ENCODE peak calls at places on chromosomes 13 and 19, in seven cellular contexts. One of them, this sample, is unnamed.

GRCh38 chr13:48353590-48353989 is 50.0 kb downstream of the RB1 start:
- DNase-seq in activated CD4-positive, alpha-beta T cell treated with anti-CD3 and anti-CD28 coated beads for 1 hour: no peak
- DNase-seq in foreskin fibroblast: no peak
- DNase-seq in effector memory CD4-positive, alpha-beta T cell: no peak
- DNase-seq in GM23248: no peak
- DNase-seq in nephron progenitor cell: no peak
- DNase-seq in lung: no peak
- DNase-seq in this sample: no peak

GRCh38 chr13:35460061-35460460 is 16.4 kb downstream of the MAB21L1 start:
- DNase-seq in activated CD4-positive, alpha-beta T cell treated with anti-CD3 and anti-CD28 coated beads for 1 hour: no peak
- DNase-seq in foreskin fibroblast: peak
- DNase-seq in effector memory CD4-positive, alpha-beta T cell: no peak
- DNase-seq in GM23248: peak
- DNase-seq in nephron progenitor cell: no peak
- DNase-seq in lung: no peak
- DNase-seq in this sample: no peak

GRCh38 chr13:22028831-22029230 is 358.0 kb downstream of the FGF9 start:
- DNase-seq in activated CD4-positive, alpha-beta T cell treated with anti-CD3 and anti-CD28 coated beads for 1 hour: no peak
- DNase-seq in foreskin fibroblast: no peak
- DNase-seq in effector memory CD4-positive, alpha-beta T cell: no peak
- DNase-seq in GM23248: no peak
- DNase-seq in nephron progenitor cell: no peak
- DNase-seq in lung: no peak
- DNase-seq in this sample: no peak

GRCh38 chr13:111973186-111974064 is 93.5 kb upstream of the SOX1 start:
- DNase-seq in activated CD4-positive, alpha-beta T cell treated with anti-CD3 and anti-CD28 coated beads for 1 hour: no peak
- DNase-seq in foreskin fibroblast: no peak
- DNase-seq in effector memory CD4-positive, alpha-beta T cell: no peak
- DNase-seq in GM23248: no peak
- DNase-seq in nephron progenitor cell: no peak
- DNase-seq in lung: no peak
- DNase-seq in this sample: no peak

GRCh38 chr19:43562698-43563241 is 12.6 kb downstream of the XRCC1 start:
- DNase-seq in activated CD4-positive, alpha-beta T cell treated with anti-CD3 and anti-CD28 coated beads for 1 hour: peak
- DNase-seq in foreskin fibroblast: peak
- DNase-seq in effector memory CD4-positive, alpha-beta T cell: peak
- DNase-seq in GM23248: peak
- DNase-seq in nephron progenitor cell: no peak
- DNase-seq in lung: peak
- DNase-seq in this sample: no peak

GRCh38 chr19:35125270-35125717 is 9.6 kb downstream of the LGI4 start:
- DNase-seq in activated CD4-positive, alpha-beta T cell treated with anti-CD3 and anti-CD28 coated beads for 1 hour: no peak
- DNase-seq in foreskin fibroblast: no peak
- DNase-seq in effector memory CD4-positive, alpha-beta T cell: no peak
- DNase-seq in GM23248: no peak
- DNase-seq in nephron progenitor cell: no peak
- DNase-seq in lung: no peak
- DNase-seq in this sample: no peak

GRCh38 chr13:39603424-39603947 is 493 bp upstream of the LHFPL6 start:
- DNase-seq in activated CD4-positive, alpha-beta T cell treated with anti-CD3 and anti-CD28 coated beads for 1 hour: no peak
- DNase-seq in foreskin fibroblast: peak
- DNase-seq in effector memory CD4-positive, alpha-beta T cell: no peak
- DNase-seq in GM23248: peak
- DNase-seq in nephron progenitor cell: peak
- DNase-seq in lung: peak
- DNase-seq in this sample: peak

GRCh38 chr19:29539131-29539530 is 13.3 kb downstream of the VSTM2B start:
- DNase-seq in activated CD4-positive, alpha-beta T cell treated with anti-CD3 and anti-CD28 coated beads for 1 hour: no peak
- DNase-seq in foreskin fibroblast: no peak
- DNase-seq in effector memory CD4-positive, alpha-beta T cell: no peak
- DNase-seq in GM23248: no peak
- DNase-seq in nephron progenitor cell: no peak
- DNase-seq in lung: no peak
- DNase-seq in this sample: no peak

GRCh38 chr19:15672580-15673175 is at the start of gene CYP4F12:
- DNase-seq in activated CD4-positive, alpha-beta T cell treated with anti-CD3 and anti-CD28 coated beads for 1 hour: peak
- DNase-seq in foreskin fibroblast: peak
- DNase-seq in effector memory CD4-positive, alpha-beta T cell: no peak
- DNase-seq in GM23248: peak
- DNase-seq in nephron progenitor cell: no peak
- DNase-seq in lung: peak
- DNase-seq in this sample: no peak

GRCh38 chr19:4066176-4066606 is 508 bp downstream of the ZBTB7A start:
- DNase-seq in activated CD4-positive, alpha-beta T cell treated with anti-CD3 and anti-CD28 coated beads for 1 hour: peak
- DNase-seq in foreskin fibroblast: no peak
- DNase-seq in effector memory CD4-positive, alpha-beta T cell: no peak
- DNase-seq in GM23248: no peak
- DNase-seq in nephron progenitor cell: peak
- DNase-seq in lung: no peak
- DNase-seq in this sample: peak

GRCh38 chr19:34314437-34315313 is 50.3 kb upstream of the GPI start:
- DNase-seq in activated CD4-positive, alpha-beta T cell treated with anti-CD3 and anti-CD28 coated beads for 1 hour: no peak
- DNase-seq in foreskin fibroblast: no peak
- DNase-seq in effector memory CD4-positive, alpha-beta T cell: no peak
- DNase-seq in GM23248: no peak
- DNase-seq in nephron progenitor cell: no peak
- DNase-seq in lung: no peak
- DNase-seq in this sample: no peak

GRCh38 chr19:46173886-46174475 is 25.9 kb downstream of the IGFL2 start:
- DNase-seq in activated CD4-positive, alpha-beta T cell treated with anti-CD3 and anti-CD28 coated beads for 1 hour: no peak
- DNase-seq in foreskin fibroblast: no peak
- DNase-seq in effector memory CD4-positive, alpha-beta T cell: no peak
- DNase-seq in GM23248: no peak
- DNase-seq in nephron progenitor cell: no peak
- DNase-seq in lung: peak
- DNase-seq in this sample: peak

GRCh38 chr19:7916137-7916907 is 1.7 kb downstream of the TGFBR3L start:
- DNase-seq in activated CD4-positive, alpha-beta T cell treated with anti-CD3 and anti-CD28 coated beads for 1 hour: no peak
- DNase-seq in foreskin fibroblast: peak
- DNase-seq in effector memory CD4-positive, alpha-beta T cell: peak
- DNase-seq in GM23248: peak
- DNase-seq in nephron progenitor cell: peak
- DNase-seq in lung: no peak
- DNase-seq in this sample: peak

GRCh38 chr13:28219408-28220099 is 81.2 kb downstream of the PAN3 start:
- DNase-seq in activated CD4-positive, alpha-beta T cell treated with anti-CD3 and anti-CD28 coated beads for 1 hour: no peak
- DNase-seq in foreskin fibroblast: no peak
- DNase-seq in effector memory CD4-positive, alpha-beta T cell: no peak
- DNase-seq in GM23248: no peak
- DNase-seq in nephron progenitor cell: no peak
- DNase-seq in lung: no peak
- DNase-seq in this sample: no peak

GRCh38 chr13:47484564-47484963 is 516.5 kb downstream of the SUCLA2 start:
- DNase-seq in activated CD4-positive, alpha-beta T cell treated with anti-CD3 and anti-CD28 coated beads for 1 hour: no peak
- DNase-seq in foreskin fibroblast: peak
- DNase-seq in effector memory CD4-positive, alpha-beta T cell: no peak
- DNase-seq in GM23248: peak
- DNase-seq in nephron progenitor cell: no peak
- DNase-seq in lung: no peak
- DNase-seq in this sample: no peak

GRCh38 chr13:51643114-51643881 is 59.0 kb downstream of the WDFY2 start:
- DNase-seq in activated CD4-positive, alpha-beta T cell treated with anti-CD3 and anti-CD28 coated beads for 1 hour: no peak
- DNase-seq in foreskin fibroblast: peak
- DNase-seq in effector memory CD4-positive, alpha-beta T cell: no peak
- DNase-seq in GM23248: peak
- DNase-seq in nephron progenitor cell: no peak
- DNase-seq in lung: no peak
- DNase-seq in this sample: no peak

GRCh38 chr19:44303976-44304568 is 753 bp downstream of the ZNF235 start:
- DNase-seq in activated CD4-positive, alpha-beta T cell treated with anti-CD3 and anti-CD28 coated beads for 1 hour: no peak
- DNase-seq in foreskin fibroblast: peak
- DNase-seq in effector memory CD4-positive, alpha-beta T cell: no peak
- DNase-seq in GM23248: peak
- DNase-seq in nephron progenitor cell: peak
- DNase-seq in lung: no peak
- DNase-seq in this sample: peak

GRCh38 chr13:99659234-99659633 is 158.0 kb downstream of the TM9SF2 start:
- DNase-seq in activated CD4-positive, alpha-beta T cell treated with anti-CD3 and anti-CD28 coated beads for 1 hour: no peak
- DNase-seq in foreskin fibroblast: no peak
- DNase-seq in effector memory CD4-positive, alpha-beta T cell: no peak
- DNase-seq in GM23248: no peak
- DNase-seq in nephron progenitor cell: no peak
- DNase-seq in lung: no peak
- DNase-seq in this sample: no peak

GRCh38 chr13:51681037-51681678 is 96.9 kb downstream of the WDFY2 start:
- DNase-seq in activated CD4-positive, alpha-beta T cell treated with anti-CD3 and anti-CD28 coated beads for 1 hour: no peak
- DNase-seq in foreskin fibroblast: peak
- DNase-seq in effector memory CD4-positive, alpha-beta T cell: no peak
- DNase-seq in GM23248: peak
- DNase-seq in nephron progenitor cell: no peak
- DNase-seq in lung: no peak
- DNase-seq in this sample: no peak

GRCh38 chr13:46844431-46844830 is 47.5 kb upstream of the ESD start:
- DNase-seq in activated CD4-positive, alpha-beta T cell treated with anti-CD3 and anti-CD28 coated beads for 1 hour: no peak
- DNase-seq in foreskin fibroblast: no peak
- DNase-seq in effector memory CD4-positive, alpha-beta T cell: no peak
- DNase-seq in GM23248: no peak
- DNase-seq in nephron progenitor cell: no peak
- DNase-seq in lung: no peak
- DNase-seq in this sample: no peak